ENCODE peak calls at places on chromosomes 3 and 15, in ten cellular contexts. J, N, L, B, W, C, Q, G, F and Y are unnamed samples.

GRCh38 chr3:31196261-31196660 is 301.8 kb upstream of the GADL1 start:
- DNase-seq in J (no peak), N (no peak), L (no peak), B (no peak), W (no peak), C (no peak), Q (no peak), G (no peak), F (no peak), Y (no peak)

GRCh38 chr3:149808209-149808829 is 4.7 kb upstream of the RNF13 start:
- DNase-seq in J (no peak), N (peak), L (peak), B (peak), W (peak), C (peak), Q (peak), G (peak), F (peak), Y (peak)

GRCh38 chr15:100114526-100114925 is 227.2 kb downstream of the ADAMTS17 start:
- DNase-seq in J (no peak), N (peak), L (no peak), B (no peak), W (no peak), C (no peak), Q (peak), G (no peak), F (no peak), Y (no peak)

GRCh38 chr15:96340611-96341464 is 10.3 kb downstream of the NR2F2 start:
- DNase-seq in J (no peak), N (peak), L (no peak), B (no peak), W (no peak), C (no peak), Q (peak), G (no peak), F (peak), Y (no peak)

GRCh38 chr15:38879909-38880471 is 315.4 kb upstream of the RASGRP1 start:
- DNase-seq in J (peak), N (peak), L (no peak), B (no peak), W (no peak), C (no peak), Q (peak), G (no peak), F (no peak), Y (no peak)

GRCh38 chr3:140499114-140499757 is 178.6 kb upstream of the TRIM42 start:
- DNase-seq in J (no peak), N (peak), L (no peak), B (no peak), W (no peak), C (no peak), Q (no peak), G (no peak), F (no peak), Y (no peak)

GRCh38 chr3:43624619-43625305 is 3.0 kb upstream of the ANO10 start:
- DNase-seq in J (no peak), N (peak), L (no peak), B (no peak), W (no peak), C (no peak), Q (no peak), G (no peak), F (no peak), Y (no peak)

GRCh38 chr15:51759557-51760070 is 8.2 kb downstream of the TMOD2 start:
- DNase-seq in J (peak), N (peak), L (no peak), B (no peak), W (no peak), C (no peak), Q (peak), G (no peak), F (no peak), Y (no peak)

GRCh38 chr3:80696280-80696679 is 928.5 kb upstream of the ROBO1 start:
- DNase-seq in J (no peak), N (no peak), L (no peak), B (no peak), W (no peak), C (no peak), Q (no peak), G (no peak), F (no peak), Y (no peak)

GRCh38 chr3:125683067-125683844 is 88.0 kb upstream of the OSBPL11 start:
- DNase-seq in J (no peak), N (no peak), L (no peak), B (no peak), W (no peak), C (no peak), Q (no peak), G (no peak), F (peak), Y (no peak)

GRCh38 chr15:66878761-66879160 is 176.7 kb downstream of the SMAD6 start:
- DNase-seq in J (no peak), N (no peak), L (no peak), B (peak), W (no peak), C (no peak), Q (no peak), G (no peak), F (no peak), Y (no peak)

GRCh38 chr3:12769761-12770160 is 10.7 kb upstream of the TMEM40 start:
- DNase-seq in J (no peak), N (no peak), L (no peak), B (no peak), W (no peak), C (no peak), Q (no peak), G (no peak), F (no peak), Y (no peak)

GRCh38 chr15:61050844-61051569 is 178.1 kb downstream of the RORA start:
- DNase-seq in J (no peak), N (peak), L (no peak), B (no peak), W (no peak), C (no peak), Q (no peak), G (no peak), F (no peak), Y (no peak)

GRCh38 chr3:155989536-155989935 is 119.1 kb downstream of the GMPS start:
- DNase-seq in J (no peak), N (no peak), L (no peak), B (no peak), W (no peak), C (no peak), Q (no peak), G (no peak), F (no peak), Y (no peak)

GRCh38 chr3:72353236-72354105 is 494.8 kb downstream of the SHQ1 start:
- DNase-seq in J (no peak), N (no peak), L (no peak), B (no peak), W (no peak), C (no peak), Q (no peak), G (no peak), F (no peak), Y (no peak)

GRCh38 chr3:115513411-115513800 is 109.9 kb upstream of the GAP43 start:
- DNase-seq in J (no peak), N (peak), L (no peak), B (no peak), W (no peak), C (no peak), Q (no peak), G (no peak), F (no peak), Y (no peak)

GRCh38 chr3:52925405-52926313 is 28.3 kb upstream of the STIMATE start:
- DNase-seq in J (no peak), N (no peak), L (no peak), B (no peak), W (no peak), C (no peak), Q (no peak), G (no peak), F (no peak), Y (no peak)

GRCh38 chr15:29693225-29693624 is 129.0 kb downstream of the TJP1 start:
- DNase-seq in J (no peak), N (no peak), L (no peak), B (no peak), W (no peak), C (no peak), Q (no peak), G (no peak), F (no peak), Y (no peak)

GRCh38 chr15:101156061-101156460 is 95.8 kb downstream of the CHSY1 start:
- DNase-seq in J (no peak), N (no peak), L (no peak), B (no peak), W (no peak), C (no peak), Q (no peak), G (no peak), F (no peak), Y (no peak)

GRCh38 chr3:84666468-84666867 is 292.3 kb upstream of the CADM2 start:
- DNase-seq in J (no peak), N (no peak), L (no peak), B (no peak), W (no peak), C (no peak), Q (no peak), G (no peak), F (no peak), Y (no peak)

GRCh38 chr3:181726351-181727121 is 14.8 kb downstream of the SOX2 start:
- DNase-seq in J (no peak), N (no peak), L (no peak), B (no peak), W (no peak), C (peak), Q (no peak), G (no peak), F (no peak), Y (no peak)

GRCh38 chr3:169575381-169575780 is 88.1 kb downstream of the MECOM start:
- DNase-seq in J (no peak), N (peak), L (no peak), B (no peak), W (no peak), C (no peak), Q (peak), G (no peak), F (no peak), Y (no peak)

GRCh38 chr15:68372291-68372811 is 59.6 kb downstream of the ITGA11 start:
- DNase-seq in J (no peak), N (peak), L (no peak), B (no peak), W (no peak), C (no peak), Q (peak), G (no peak), F (peak), Y (no peak)

GRCh38 chr3:138909904-138910303 is 37.0 kb downstream of the FOXL2 start:
- DNase-seq in J (no peak), N (no peak), L (no peak), B (no peak), W (no peak), C (no peak), Q (no peak), G (no peak), F (no peak), Y (no peak)

GRCh38 chr15:101121511-101122090 is 130.2 kb downstream of the CHSY1 start:
- DNase-seq in J (no peak), N (peak), L (peak), B (peak), W (no peak), C (peak), Q (peak), G (peak), F (peak), Y (peak)

GRCh38 chr3:81027344-81027743 is 734.1 kb downstream of the GBE1 start:
- DNase-seq in J (no peak), N (no peak), L (no peak), B (no peak), W (no peak), C (no peak), Q (no peak), G (no peak), F (no peak), Y (no peak)

GRCh38 chr15:81235781-81236507 is 39.3 kb downstream of the IL16 start:
- DNase-seq in J (peak), N (peak), L (no peak), B (no peak), W (no peak), C (no peak), Q (peak), G (no peak), F (no peak), Y (no peak)

GRCh38 chr15:78682013-78682651 is 41.1 kb upstream of the CHRNB4 start:
- DNase-seq in J (no peak), N (no peak), L (no peak), B (no peak), W (no peak), C (no peak), Q (no peak), G (no peak), F (no peak), Y (no peak)

GRCh38 chr15:89492111-89492641 is 4.2 kb downstream of the RHCG start:
- DNase-seq in J (no peak), N (peak), L (no peak), B (peak), W (no peak), C (no peak), Q (no peak), G (no peak), F (no peak), Y (no peak)

GRCh38 chr3:106119691-106120090 is 250.9 kb upstream of the CBLB start:
- DNase-seq in J (no peak), N (peak), L (no peak), B (no peak), W (no peak), C (no peak), Q (no peak), G (no peak), F (no peak), Y (no peak)

GRCh38 chr3:41131224-41131623 is 68.1 kb upstream of the CTNNB1 start:
- DNase-seq in J (no peak), N (peak), L (no peak), B (no peak), W (no peak), C (no peak), Q (no peak), G (no peak), F (no peak), Y (no peak)

GRCh38 chr3:55826731-55827496 is 339.8 kb upstream of the WNT5A start:
- DNase-seq in J (no peak), N (peak), L (no peak), B (no peak), W (no peak), C (no peak), Q (peak), G (no peak), F (no peak), Y (no peak)

GRCh38 chr15:69591905-69592508 is 139.4 kb downstream of the RPLP1 start:
- DNase-seq in J (no peak), N (no peak), L (no peak), B (no peak), W (no peak), C (no peak), Q (no peak), G (no peak), F (no peak), Y (no peak)

GRCh38 chr3:126607214-126607908 is 47.6 kb downstream of the TXNRD3 start:
- DNase-seq in J (peak), N (peak), L (no peak), B (no peak), W (peak), C (no peak), Q (peak), G (no peak), F (no peak), Y (no peak)

GRCh38 chr3:102206506-102207145 is 228.2 kb upstream of the ZPLD1 start:
- DNase-seq in J (peak), N (peak), L (no peak), B (no peak), W (no peak), C (no peak), Q (peak), G (peak), F (peak), Y (no peak)

GRCh38 chr3:177973241-177973840 is 562.9 kb upstream of the KCNMB2 start:
- DNase-seq in J (no peak), N (peak), L (no peak), B (no peak), W (no peak), C (no peak), Q (peak), G (no peak), F (no peak), Y (no peak)

GRCh38 chr3:138434875-138435772 is 708 bp downstream of the ESYT3 start:
- DNase-seq in J (no peak), N (peak), L (peak), B (no peak), W (no peak), C (no peak), Q (no peak), G (no peak), F (no peak), Y (no peak)

GRCh38 chr15:67882487-67883227 is 42.8 kb upstream of the RNU6-1 start:
- DNase-seq in J (no peak), N (peak), L (no peak), B (peak), W (no peak), C (peak), Q (no peak), G (no peak), F (no peak), Y (no peak)

GRCh38 chr3:27532426-27532825 is 48.2 kb upstream of the SLC4A7 start:
- DNase-seq in J (no peak), N (no peak), L (no peak), B (no peak), W (no peak), C (no peak), Q (no peak), G (no peak), F (no peak), Y (no peak)

GRCh38 chr3:69324362-69325025 is 61.4 kb downstream of the FRMD4B start:
- DNase-seq in J (no peak), N (no peak), L (no peak), B (no peak), W (no peak), C (no peak), Q (no peak), G (no peak), F (no peak), Y (no peak)
- TF ChIP-seq CTCF in J (no peak), N (peak), L (no peak), B (peak), W (peak), C (peak), Q (peak), G (peak), F (peak), Y (no peak)

GRCh38 chr3:49158108-49158709 is 7.9 kb downstream of the CCDC71 start:
- DNase-seq in J (no peak), N (no peak), L (no peak), B (no peak), W (peak), C (no peak), Q (peak), G (no peak), F (no peak), Y (peak)
- TF ChIP-seq CTCF in J (peak), N (peak), L (no peak), B (peak), W (peak), C (peak), Q (peak), G (peak), F (peak), Y (no peak)

DNA sequence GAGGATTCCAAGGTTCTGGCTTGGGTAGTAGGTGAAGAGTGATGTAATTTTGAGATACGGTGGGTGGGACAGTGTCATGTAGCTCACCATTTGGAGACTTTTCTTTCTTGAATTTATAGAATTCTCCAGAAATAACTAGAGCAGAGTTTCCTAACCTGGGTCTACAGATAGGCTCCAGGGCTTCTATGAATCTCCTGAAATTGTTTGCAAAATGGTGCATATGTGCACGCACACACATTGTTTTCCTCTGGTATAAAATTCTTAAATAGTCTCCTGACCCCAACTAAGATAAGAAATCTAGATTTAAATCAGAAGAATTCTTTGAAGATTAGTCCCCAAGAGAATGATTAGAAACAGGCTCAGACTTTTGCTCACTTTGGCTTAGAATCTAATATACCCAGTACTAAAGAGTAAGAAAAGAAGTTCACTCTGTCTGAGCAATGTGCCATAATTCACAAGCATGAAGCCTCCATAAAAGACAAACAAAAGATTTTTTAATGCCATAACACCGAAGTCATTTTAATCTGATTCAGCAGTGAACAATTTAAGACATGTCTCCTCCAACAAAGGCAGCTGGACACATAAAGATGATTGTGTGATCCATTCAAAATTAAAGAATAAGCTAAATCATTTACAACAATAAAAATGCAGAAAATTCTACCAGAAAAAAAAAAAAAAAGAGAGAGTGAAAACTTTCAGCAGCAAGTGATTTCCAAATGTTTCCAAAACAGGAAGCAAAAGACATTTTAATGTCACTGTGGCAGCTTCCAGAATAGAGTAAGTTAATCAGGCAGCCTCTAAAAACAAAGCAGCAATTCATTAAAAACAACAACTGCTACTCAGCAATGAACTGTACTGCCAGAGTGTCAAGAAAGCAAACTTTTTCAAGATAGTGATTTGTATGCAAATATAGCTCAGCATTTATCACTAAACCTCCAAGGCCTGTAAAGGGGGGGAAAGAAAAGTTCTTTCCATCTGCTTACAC is 975.5 kb upstream of the CFAP20DC start:
- DNase-seq in J (peak), N (no peak), L (no peak), B (no peak), W (no peak), C (no peak), Q (no peak), G (no peak), F (no peak), Y (no peak)
- TF ChIP-seq CTCF in J (no peak), N (no peak), L (no peak), B (no peak), W (no peak), C (no peak), Q (no peak), G (no peak), F (no peak), Y (no peak)

DNA sequence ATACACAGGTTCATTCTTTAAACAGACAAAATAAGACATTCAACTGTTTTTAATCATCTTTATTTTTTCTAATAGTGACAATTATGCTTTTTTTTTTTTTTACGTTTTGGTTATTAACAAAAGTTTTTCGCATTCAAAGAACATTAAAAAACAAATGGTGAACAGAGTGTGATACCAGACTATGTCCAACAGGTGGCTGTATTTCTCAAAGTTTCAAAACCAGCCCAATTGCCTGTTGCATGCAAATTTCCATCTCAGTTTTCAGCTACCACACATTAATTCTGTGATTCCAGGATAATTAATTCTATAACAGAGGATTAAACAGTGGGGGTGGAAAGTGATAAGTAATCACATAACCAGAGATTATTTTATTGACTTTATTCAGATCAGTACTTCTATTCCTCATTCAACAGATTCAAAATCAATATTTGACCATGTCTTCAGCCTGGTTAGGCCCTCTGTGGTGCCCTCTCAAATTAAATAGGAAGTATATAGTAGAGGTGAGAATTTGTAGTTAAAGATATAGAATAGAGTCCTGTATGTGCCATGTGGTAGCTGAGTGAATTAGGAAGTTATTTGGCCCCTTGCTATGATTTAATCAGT is 122.2 kb upstream of the DCBLD2 start:
- DNase-seq in J (peak), N (peak), L (no peak), B (peak), W (no peak), C (no peak), Q (peak), G (no peak), F (no peak), Y (no peak)
- TF ChIP-seq CTCF in J (peak), N (peak), L (peak), B (peak), W (peak), C (peak), Q (peak), G (peak), F (peak), Y (no peak)

GRCh38 chr15:40891810-40892448 is 2.3 kb upstream of the VPS18 start:
- DNase-seq in J (no peak), N (peak), L (no peak), B (peak), W (no peak), C (peak), Q (peak), G (peak), F (no peak), Y (no peak)
- TF ChIP-seq CTCF in J (peak), N (peak), L (peak), B (peak), W (no peak), C (peak), Q (peak), G (peak), F (peak), Y (no peak)

GRCh38 chr3:119600732-119601131 is 3.0 kb downstream of the PLA1A start:
- DNase-seq in J (no peak), N (no peak), L (peak), B (peak), W (no peak), C (peak), Q (no peak), G (no peak), F (no peak), Y (no peak)
- TF ChIP-seq CTCF in J (peak), N (peak), L (peak), B (peak), W (no peak), C (peak), Q (peak), G (no peak), F (no peak), Y (no peak)